ENCODE peak calls at places on chromosomes 4 and X, in four cellular contexts. J, P, E and I are unnamed samples.

GRCh38 chrX:150366951-150367545 is 3.9 kb downstream of the MAMLD1 start:
- DNase-seq in J (peak; percentile 74), P (peak; percentile 39), E (peak; percentile 33), I (no peak)

GRCh38 chrX:27966955-27967354 is 14.3 kb downstream of the DCAF8L1 start:
- DNase-seq in J (no peak), P (peak; percentile 55), E (peak; percentile 21), I (no peak)

GRCh38 chr4:112817933-112818921 is 181.3 kb downstream of the LARP7 start:
- DNase-seq in J (peak; percentile 96), P (peak; percentile 34), E (peak; percentile 88), I (no peak)

GRCh38 chr4:92387459-92388069 is 83.8 kb downstream of the GRID2 start:
- DNase-seq in J (peak; percentile 59), P (peak; percentile 69), E (peak; percentile 68), I (peak; percentile 28)

GRCh38 chr4:84239278-84239845 is 259.7 kb downstream of the NKX6-1 start:
- DNase-seq in J (no peak), P (peak; percentile 47), E (no peak), I (no peak)

GRCh38 chr4:139844459-139845036 is 178.9 kb downstream of the MGST2 start:
- DNase-seq in J (peak; percentile 23), P (no peak), E (no peak), I (no peak)

GRCh38 chr4:156294577-156294976 is 340.9 kb upstream of the CTSO start:
- DNase-seq in J (peak; percentile 70), P (peak; percentile 70), E (peak; percentile 65), I (no peak)

GRCh38 chr4:169810325-169811323 is 52.9 kb upstream of the HPF1 start:
- DNase-seq in J (peak; percentile 82), P (peak; percentile 81), E (peak; percentile 88), I (peak; percentile 71)

GRCh38 chrX:65679071-65679540 is 11.7 kb downstream of the MSN start:
- DNase-seq in J (peak; percentile 63), P (peak; percentile 93), E (no peak), I (no peak)

GRCh38 chrX:129996120-129996519 is 13.7 kb downstream of the BCORL1 start:
- DNase-seq in J (peak; percentile 86), P (peak; percentile 61), E (no peak), I (no peak)

GRCh38 chrX:3346436-3347329 is at the start of gene MXRA5:
- DNase-seq in J (peak; percentile 66), P (no peak), E (peak; percentile 52), I (no peak)

GRCh38 chr4:156596026-156596425 is 375.6 kb downstream of the PDGFC start:
- DNase-seq in J (no peak), P (no peak), E (no peak), I (no peak)

GRCh38 chrX:114028907-114029662 is 554.8 kb upstream of the HTR2C start:
- DNase-seq in J (no peak), P (no peak), E (no peak), I (no peak)

GRCh38 chr4:106038908-106039307 is 143.6 kb downstream of the NPNT start:
- DNase-seq in J (no peak), P (no peak), E (no peak), I (no peak)

GRCh38 chr4:23373269-23373668 is 516.6 kb downstream of the PPARGC1A start:
- DNase-seq in J (no peak), P (peak; percentile 63), E (peak; percentile 76), I (no peak)

GRCh38 chrX:41022579-41022978 is 62.7 kb upstream of the USP9X start:
- DNase-seq in J (peak; percentile 47), P (peak; percentile 90), E (no peak), I (no peak)

GRCh38 chrX:123869488-123869887 is 9.6 kb downstream of the XIAP start:
- DNase-seq in J (peak; percentile 46), P (peak; percentile 54), E (no peak), I (no peak)

GRCh38 chrX:70196961-70197805 is 19.9 kb downstream of the DGAT2L6 start:
- DNase-seq in J (peak; percentile 54), P (peak; percentile 88), E (peak; percentile 75), I (peak; percentile 63)

GRCh38 chrX:21870494-21870893 is 14.7 kb downstream of the YY2 start:
- DNase-seq in J (peak; percentile 3), P (no peak), E (no peak), I (no peak)

GRCh38 chrX:140766024-140766611 is 56.6 kb downstream of the LINC00632 start:
- DNase-seq in J (peak; percentile 63), P (peak; percentile 76), E (peak; percentile 67), I (peak; percentile 40)

GRCh38 chr4:109798866-109799265 is 2.9 kb downstream of the CFI start:
- DNase-seq in J (no peak), P (no peak), E (no peak), I (no peak)

DNA sequence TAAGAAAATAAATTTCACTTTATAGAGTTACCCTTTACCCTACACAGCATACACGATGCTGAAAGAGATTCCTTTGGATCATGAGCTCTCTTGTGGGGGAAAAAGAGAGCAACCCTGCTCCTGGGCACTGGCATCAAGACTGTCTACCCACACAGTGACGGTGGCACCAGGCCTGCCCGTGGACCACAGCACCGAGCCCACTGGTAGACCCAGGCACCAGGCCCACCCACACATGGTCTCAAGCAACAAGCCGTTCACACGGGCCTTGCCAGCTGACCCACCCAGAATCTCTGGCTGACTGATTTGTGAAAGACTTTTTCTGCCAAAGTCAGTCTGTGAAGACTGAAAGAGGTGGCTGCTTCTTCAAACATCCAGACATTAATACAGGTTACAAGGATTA is 6.7 kb downstream of the CFI start:
- DNase-seq in J (no peak), P (no peak), E (no peak), I (no peak)
- TF ChIP-seq EZH2phosphoT487 in J (no peak), P (no peak), E (no peak), I (no peak)

GRCh38 chr4:6027392-6027791 is 9.2 kb upstream of the C4orf50 start:
- DNase-seq in J (no peak), P (peak; percentile 41), E (no peak), I (no peak)
- TF ChIP-seq EZH2phosphoT487 in J (no peak), P (no peak), E (no peak), I (no peak)

DNA sequence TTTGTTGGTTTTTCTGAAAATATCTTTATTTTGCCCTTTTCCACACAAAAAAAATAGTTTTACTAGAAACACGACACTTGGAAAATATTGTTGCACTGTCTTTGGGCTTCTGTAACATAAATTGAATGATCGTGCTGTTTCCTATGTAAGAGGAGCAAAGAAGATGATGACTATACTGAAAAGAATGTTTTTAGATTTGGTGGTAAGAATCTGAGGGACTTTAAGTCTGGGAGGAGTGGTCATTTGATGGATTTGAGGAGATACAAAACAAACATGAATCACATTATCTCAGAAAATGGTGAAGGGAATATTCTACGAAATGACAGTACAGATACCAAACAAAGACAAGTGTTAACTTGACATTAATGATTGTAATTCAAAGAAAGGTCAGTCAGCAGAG is 328.8 kb downstream of the ADAM29 start:
- DNase-seq in J (no peak), P (peak; percentile 13), E (no peak), I (no peak)
- TF ChIP-seq EZH2phosphoT487 in J (no peak), P (no peak), E (no peak), I (no peak)

GRCh38 chrX:19382500-19383145 is 38.9 kb downstream of the PDHA1 start:
- DNase-seq in J (peak; percentile 42), P (peak; percentile 68), E (peak; percentile 61), I (peak; percentile 55)
- TF ChIP-seq EZH2phosphoT487 in J (no peak), P (no peak), E (no peak), I (no peak)

DNA sequence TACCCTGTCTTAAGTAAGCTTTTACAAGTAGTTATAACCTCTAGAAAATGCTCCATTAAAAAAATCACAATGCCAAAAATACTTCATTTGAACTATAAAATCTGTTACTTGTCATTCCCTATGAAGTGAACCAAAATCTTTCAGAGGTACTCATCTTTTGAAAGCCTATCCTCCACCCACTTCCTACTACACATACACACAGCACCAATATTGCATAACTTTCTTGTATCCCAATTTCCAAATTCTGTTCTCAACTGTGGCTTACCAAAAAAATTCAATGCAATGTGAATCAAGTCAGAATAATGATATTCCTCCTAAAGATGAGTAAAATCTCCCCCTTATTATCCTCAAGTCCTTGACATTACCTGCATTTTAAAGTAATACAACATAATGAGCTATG is 15.9 kb downstream of the DHX15 start:
- DNase-seq in J (peak; percentile 72), P (no peak), E (no peak), I (no peak)
- TF ChIP-seq EZH2phosphoT487 in J (no peak), P (no peak), E (no peak), I (no peak)